ENCODE peak calls at places on chromosomes 13 and 19, in five cellular contexts. Y, S, N, U and T are unnamed samples.
A peak's percentile ranks its signal among the peaks of the same experiment; 100 is the strongest.

GRCh38 chr19:3398114-3398899 is 31.9 kb downstream of the NFIC start:
- DNase-seq in N (peak; percentile 83), Y (no peak), S (peak; percentile 64), U (no peak), T (no peak)

GRCh38 chr13:33146843-33147611 is 130.8 kb downstream of the KL start:
- DNase-seq in U (no peak), Y (no peak), N (no peak), S (no peak), T (no peak)

GRCh38 chr13:101399365-101399764 is 16.9 kb downstream of the NALCN start:
- DNase-seq in Y (no peak), U (no peak), S (no peak), N (no peak), T (no peak)

GRCh38 chr13:30038884-30039283 is 188.5 kb upstream of the UBL3 start:
- DNase-seq in N (no peak), Y (no peak), S (peak; percentile 36), U (no peak), T (no peak)

GRCh38 chr13:27474751-27475268 is 24.4 kb upstream of the MTIF3 start:
- DNase-seq in U (no peak), N (no peak), S (no peak), Y (no peak), T (no peak)

GRCh38 chr19:6092329-6093286 is 17.7 kb downstream of the RFX2 start:
- DNase-seq in U (peak; percentile 88), N (peak; percentile 80), S (peak; percentile 86), Y (peak; percentile 92), T (no peak)

GRCh38 chr13:42821437-42821836 is 40.1 kb downstream of the FAM216B start:
- DNase-seq in N (no peak), Y (no peak), U (no peak), S (no peak), T (no peak)

GRCh38 chr19:21587549-21587948 is 82.1 kb downstream of the ZNF429 start:
- DNase-seq in N (no peak), S (no peak), Y (no peak), U (no peak), T (no peak)

GRCh38 chr13:102693250-102693649 is 1.6 kb downstream of the METTL21C start:
- DNase-seq in U (no peak), S (no peak), N (no peak), Y (no peak), T (no peak)

GRCh38 chr19:2235396-2236284 is 489 bp downstream of the PLEKHJ1 start:
- DNase-seq in U (peak; percentile 97), S (no peak), Y (no peak), N (peak; percentile 79), T (no peak)

GRCh38 chr13:49412749-49413148 is 31.1 kb downstream of the CAB39L start:
- DNase-seq in N (no peak), S (no peak), U (no peak), Y (no peak), T (no peak)

GRCh38 chr19:1935484-1936208 is 5.3 kb upstream of the CSNK1G2 start:
- DNase-seq in S (no peak), N (no peak), U (peak; percentile 50), Y (no peak), T (no peak)

GRCh38 chr13:34731486-34731885 is 210.6 kb upstream of the NBEA start:
- DNase-seq in S (no peak), U (no peak), Y (no peak), N (no peak), T (no peak)

GRCh38 chr19:11887618-11888531 is at the start of gene ZNF69:
- DNase-seq in N (peak; percentile 93), U (peak; percentile 80), Y (peak; percentile 91), S (peak; percentile 99), T (peak; percentile 36)

GRCh38 chr19:18470153-18470552 is 32.2 kb upstream of the ISYNA1 start:
- DNase-seq in N (no peak), S (peak; percentile 91), Y (peak; percentile 50), U (no peak), T (no peak)

GRCh38 chr19:18468930-18469244 is 31.0 kb upstream of the ISYNA1 start:
- DNase-seq in Y (no peak), S (no peak), U (no peak), N (no peak), T (no peak)

GRCh38 chr19:18467978-18468377 is 30.0 kb upstream of the ISYNA1 start:
- DNase-seq in U (no peak), N (no peak), S (no peak), Y (no peak), T (no peak)

GRCh38 chr19:18469245-18470107 is 31.5 kb upstream of the ISYNA1 start:
- DNase-seq in S (peak; percentile 93), U (peak; percentile 52), N (peak; percentile 72), Y (peak; percentile 73), T (peak; percentile 51)

GRCh38 chr19:18468517-18468916 is 30.6 kb upstream of the ISYNA1 start:
- DNase-seq in S (no peak), U (no peak), Y (no peak), N (no peak), T (no peak)
- H3K4me1 ChIP-seq in S (no peaks in the 10 kb centered on the region), U (no peaks in the 10 kb centered on the region), Y (peaks cover 5% of the 10 kb centered on the region), N (peaks cover 81% of the 10 kb centered on the region), T (no peaks in the 10 kb centered on the region)

GRCh38 chr19:50551713-50552187 is 16.5 kb downstream of the LRRC4B start:
- DNase-seq in N (no peak), U (no peak), Y (no peak), S (peak; percentile 58), T (no peak)
- H3K4me3 ChIP-seq in N (peak overlapping the region; percentile 16), U (no peak overlapping the region), Y (no peak overlapping the region), S (peak overlapping the region; percentile 70), T (no peak overlapping the region)

GRCh38 chr13:97325738-97326137 is 103.6 kb downstream of the MBNL2 start:
- DNase-seq in S (no peak), U (no peak), Y (no peak), N (no peak), T (no peak)

GRCh38 chr13:97322740-97323342 is 100.7 kb downstream of the MBNL2 start:
- DNase-seq in Y (no peak), N (no peak), U (no peak), S (no peak), T (no peak)

GRCh38 chr13:97321616-97322321 is 99.6 kb downstream of the MBNL2 start:
- DNase-seq in U (no peak), N (no peak), S (no peak), Y (no peak), T (no peak)

GRCh38 chr13:97327071-97327470 is 104.9 kb downstream of the MBNL2 start:
- DNase-seq in N (no peak), S (no peak), U (no peak), Y (no peak), T (no peak)

GRCh38 chr13:97324115-97324514 is 102.0 kb downstream of the MBNL2 start:
- DNase-seq in S (no peak), Y (no peak), U (no peak), N (no peak), T (no peak)
- H3K4me1 ChIP-seq in S (peaks cover 5% of the 10 kb centered on the region), Y (no peaks in the 10 kb centered on the region), U (peaks cover 2% of the 10 kb centered on the region), N (peaks cover 72% of the 10 kb centered on the region), T (no peaks in the 10 kb centered on the region)

GRCh38 chr19:15184776-15185175 is 16.0 kb downstream of the NOTCH3 start:
- DNase-seq in Y (no peak), U (no peak), S (no peak), N (no peak), T (no peak)
- H3K4me3 ChIP-seq in Y (no peak overlapping the region), U (no peak overlapping the region), S (no peak overlapping the region), N (no peak overlapping the region), T (no peak overlapping the region)

DNA sequence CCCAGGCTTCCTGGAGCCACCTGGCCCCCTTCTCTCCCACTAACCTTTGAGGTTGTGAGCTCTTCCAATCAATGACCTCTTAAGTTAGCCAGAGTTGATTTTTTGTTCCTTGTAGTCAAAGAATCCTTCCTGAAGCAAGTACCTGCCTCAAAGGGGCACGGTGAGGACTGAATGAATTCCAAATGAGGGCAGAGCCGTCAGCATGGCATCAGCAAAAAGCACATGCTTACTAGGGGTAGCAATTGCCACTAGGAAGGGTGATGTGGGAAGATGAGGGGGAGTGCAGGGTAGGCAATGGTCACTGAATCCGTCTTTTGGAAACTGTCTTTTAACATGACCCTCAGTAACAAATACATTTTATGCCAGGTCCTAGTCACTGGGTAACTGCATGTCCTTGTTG is 15.6 kb upstream of the DHRS12 start:
- DNase-seq in Y (no peak), N (no peak), U (no peak), S (no peak), T (no peak)
- H3K4me1 ChIP-seq in Y (no peaks in the 10 kb centered on the region), N (peaks cover 51% of the 10 kb centered on the region), U (no peaks in the 10 kb centered on the region), S (no peaks in the 10 kb centered on the region), T (peaks cover 94% of the 10 kb centered on the region)

GRCh38 chr19:51121257-51121656 is 3.4 kb upstream of the SIGLEC9 start:
- DNase-seq in Y (no peak), N (no peak), U (no peak), S (no peak), T (no peak)

GRCh38 chr19:51124216-51124615 is 490 bp upstream of the SIGLEC9 start:
- DNase-seq in Y (no peak), U (no peak), N (no peak), S (no peak), T (no peak)

GRCh38 chr19:51123381-51124186 is 1.1 kb upstream of the SIGLEC9 start:
- DNase-seq in U (no peak), S (no peak), Y (no peak), N (peak; percentile 50), T (peak; percentile 69)

GRCh38 chr19:51124729-51125128 is at the start of gene SIGLEC9:
- DNase-seq in S (no peak), N (no peak), Y (no peak), U (no peak), T (no peak)

GRCh38 chr19:51122112-51122981 is 2.4 kb upstream of the SIGLEC9 start:
- DNase-seq in Y (no peak), S (no peak), N (no peak), U (no peak), T (no peak)
- H3K4me3 ChIP-seq in Y (no peak overlapping the region), S (no peak overlapping the region), N (no peak overlapping the region), U (no peak overlapping the region), T (peak overlapping the region; percentile 59)

DNA sequence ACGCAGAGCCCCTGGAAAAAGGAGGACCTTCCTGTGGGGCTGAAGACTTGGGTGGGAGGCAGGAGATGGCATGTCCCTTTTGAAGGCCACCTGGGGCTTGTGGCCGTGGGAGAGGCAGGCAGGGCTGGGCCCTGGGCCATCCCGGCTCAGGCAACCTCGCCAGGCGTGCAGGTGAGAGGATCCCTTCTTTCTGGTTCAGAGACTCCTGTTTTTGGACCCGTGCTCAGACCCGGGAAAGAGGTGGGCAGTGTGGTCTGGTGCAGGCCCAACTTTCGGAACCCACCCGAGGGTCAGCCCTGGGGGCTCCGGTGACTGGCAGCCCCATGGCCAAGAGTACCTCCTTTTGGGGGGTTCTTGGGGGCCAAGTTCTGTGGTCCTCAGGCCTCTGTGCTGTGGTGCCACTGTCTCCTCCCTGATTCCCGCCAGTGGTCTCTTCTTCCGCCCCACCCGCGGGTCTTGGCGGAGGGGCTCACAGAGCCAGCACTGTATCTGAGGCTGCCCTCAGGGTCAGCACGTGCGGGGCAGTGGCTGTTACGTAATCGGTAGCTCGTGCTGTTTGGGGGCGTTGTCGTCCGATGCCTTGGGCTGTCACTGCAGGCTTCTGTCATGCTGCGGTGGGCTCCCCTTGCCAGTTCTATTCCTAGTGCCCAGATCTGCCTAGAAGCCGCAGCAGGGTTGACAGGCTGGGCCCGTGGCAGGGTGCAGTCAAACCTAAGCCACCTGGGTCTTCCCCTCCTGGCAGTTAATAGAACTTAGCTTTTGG is 42.7 kb downstream of the KDM4B start:
- DNase-seq in N (no peak), U (no peak), Y (no peak), S (no peak), T (no peak)
- H3K4me1 ChIP-seq in N (peaks cover 22% of the 10 kb centered on the region), U (no peaks in the 10 kb centered on the region), Y (no peaks in the 10 kb centered on the region), S (no peaks in the 10 kb centered on the region), T (no peaks in the 10 kb centered on the region)